ENCODE peak calls at places on chromosomes 7 and 10, in four cellular contexts. X is fibroblast of the aortic adventitia, V is astrocyte of the spinal cord, D is epithelial cell of esophagus. Q is an unnamed sample.

GRCh38 chr7:155997431-155998327 is 185.4 kb upstream of the SHH start:
- DNase-seq in X (no peak), D (no peak), V (no peak), Q (no peak)

GRCh38 chr7:934469-935320 is 19.8 kb downstream of the ADAP1 start:
- DNase-seq in X (no peak), V (no peak), D (no peak), Q (no peak)

GRCh38 chr7:157570531-157571200 is 233.9 kb downstream of the DNAJB6 start:
- DNase-seq in X (no peak), V (peak), D (no peak), Q (peak)

GRCh38 chr10:131215776-131216175 is 95.7 kb downstream of the TCERG1L start:
- DNase-seq in D (no peak), V (no peak), X (no peak), Q (no peak)

GRCh38 chr10:130360826-130361311 is 224.7 kb downstream of the GLRX3 start:
- DNase-seq in D (no peak), V (no peak), X (no peak), Q (no peak)

GRCh38 chr7:107622429-107622828 is 38.2 kb upstream of the SLC26A4 start:
- DNase-seq in D (peak), X (peak), V (peak), Q (peak)

GRCh38 chr10:62818426-62819011 is 2.4 kb upstream of the EGR2 start:
- DNase-seq in X (no peak), V (no peak), D (no peak), Q (peak)

GRCh38 chr7:83936056-83936703 is 258.4 kb downstream of the SEMA3A start:
- DNase-seq in X (peak), D (peak), V (peak), Q (peak)

GRCh38 chr7:137025469-137026175 is 157.2 kb downstream of the CHRM2 start:
- DNase-seq in X (peak), V (peak), D (no peak), Q (peak)

GRCh38 chr10:132905661-132906060 is 36.7 kb downstream of the CFAP46 start:
- DNase-seq in D (no peak), V (no peak), X (no peak), Q (no peak)

GRCh38 chr7:131555565-131556054 is 818 bp downstream of the PODXL start:
- DNase-seq in V (no peak), X (no peak), D (no peak), Q (no peak)

GRCh38 chr7:151085329-151085690 is 965 bp upstream of the AGAP3 start:
- DNase-seq in V (no peak), D (no peak), X (no peak), Q (no peak)
- H3K4me3 ChIP-seq in V (no peak), D (no peak), X (peak), Q (peak)

DNA sequence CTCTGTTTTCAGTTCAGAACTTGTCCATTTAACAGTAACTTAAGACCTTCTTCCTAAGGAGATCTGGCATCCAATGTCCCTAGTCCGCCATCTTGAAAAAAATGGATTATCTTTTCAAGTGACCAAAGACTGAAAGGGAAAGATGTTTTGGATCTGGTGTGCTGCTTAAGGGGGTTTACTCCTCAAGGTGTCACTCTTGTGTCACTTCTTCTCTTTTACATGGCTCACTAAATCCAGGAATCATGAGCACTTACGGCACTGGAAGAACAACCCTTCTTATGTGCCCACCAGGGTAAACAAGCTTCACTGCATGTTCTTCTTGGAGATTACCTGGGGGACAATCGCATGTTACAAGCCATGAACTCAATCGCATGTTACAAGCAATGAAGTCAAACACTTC is 43.7 kb downstream of the ANXA8 start:
- DNase-seq in V (no peak), D (no peak), X (no peak), Q (no peak)
- TF ChIP-seq CTCF in V (no peak), D (no peak), X (no peak), Q (no peak)

DNA sequence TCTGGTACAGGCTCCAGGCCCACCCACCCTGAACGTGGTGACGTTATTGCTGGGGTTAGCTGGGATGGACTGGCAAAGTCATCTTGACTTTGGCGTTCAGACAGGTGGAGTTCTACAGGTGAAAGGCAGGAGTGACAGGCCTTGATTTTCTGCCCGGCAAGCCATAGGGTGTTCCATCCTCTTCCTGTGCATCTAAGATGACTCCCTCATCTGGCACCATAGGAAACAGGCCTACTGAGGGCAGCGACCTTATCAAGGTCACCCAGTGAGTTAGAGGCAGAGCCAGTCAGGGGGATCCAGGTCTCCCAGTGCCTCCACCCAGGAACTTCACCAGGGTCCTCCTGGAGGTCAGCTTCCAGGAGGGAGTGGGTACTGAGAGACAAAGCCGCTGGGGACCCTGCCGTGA is 41.6 kb downstream of the HK1 start:
- DNase-seq in X (no peak), V (no peak), D (no peak), Q (no peak)
- H3K4me3 ChIP-seq in X (peak), V (peak), D (peak), Q (peak)

DNA sequence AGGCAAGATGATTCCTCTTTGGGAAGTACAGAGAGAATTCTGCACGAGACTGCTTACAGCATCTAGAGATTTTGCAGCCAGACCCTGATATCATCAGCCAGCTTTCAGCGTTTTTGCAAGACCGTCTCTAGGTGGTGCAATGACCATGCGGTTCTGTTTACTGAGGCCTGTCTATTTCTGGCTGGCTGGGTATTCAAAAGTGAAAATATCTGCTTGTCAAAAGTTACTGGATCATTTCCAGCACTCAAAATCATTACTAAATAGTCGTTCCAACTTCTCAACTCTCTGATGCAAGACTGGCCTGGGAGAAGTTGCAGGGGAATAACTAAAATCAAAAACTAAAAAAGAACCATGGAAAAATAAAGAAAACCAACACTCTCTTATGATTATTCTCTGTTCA is 240.1 kb downstream of the ELMO1 start:
- DNase-seq in X (peak), D (peak), V (peak), Q (peak)
- TF ChIP-seq CTCF in X (peak), D (peak), V (no peak), Q (peak)

GRCh38 chr10:75304740-75305380 is 69.1 kb upstream of the COMTD1 start:
- DNase-seq in D (no peak), X (peak), V (peak), Q (peak)
- H3K4me3 ChIP-seq in D (no peak), X (no peak), V (no peak), Q (no peak)

GRCh38 chr10:84534168-84534567 is 205.8 kb downstream of the CCSER2 start:
- DNase-seq in V (no peak), X (no peak), D (no peak), Q (no peak)
- TF ChIP-seq CTCF in V (peak), X (peak), D (no peak), Q (peak)

GRCh38 chr7:90595801-90596683 is at the start of gene CDK14:
- DNase-seq in V (peak), D (peak), X (peak), Q (peak)

GRCh38 chr7:90599038-90599437 is 2.9 kb downstream of the CDK14 start:
- DNase-seq in V (peak), X (peak), D (no peak), Q (no peak)

GRCh38 chr7:90597527-90597871 is 1.4 kb downstream of the CDK14 start:
- DNase-seq in V (peak), D (no peak), X (peak), Q (no peak)

GRCh38 chr7:90596745-90597526 is 815 bp downstream of the CDK14 start:
- DNase-seq in X (peak), V (peak), D (peak), Q (peak)

GRCh38 chr7:90597879-90598278 is 1.8 kb downstream of the CDK14 start:
- DNase-seq in D (no peak), X (no peak), V (no peak), Q (no peak)
- H3K4me3 ChIP-seq in D (peak), X (peak), V (peak), Q (peak)

DNA sequence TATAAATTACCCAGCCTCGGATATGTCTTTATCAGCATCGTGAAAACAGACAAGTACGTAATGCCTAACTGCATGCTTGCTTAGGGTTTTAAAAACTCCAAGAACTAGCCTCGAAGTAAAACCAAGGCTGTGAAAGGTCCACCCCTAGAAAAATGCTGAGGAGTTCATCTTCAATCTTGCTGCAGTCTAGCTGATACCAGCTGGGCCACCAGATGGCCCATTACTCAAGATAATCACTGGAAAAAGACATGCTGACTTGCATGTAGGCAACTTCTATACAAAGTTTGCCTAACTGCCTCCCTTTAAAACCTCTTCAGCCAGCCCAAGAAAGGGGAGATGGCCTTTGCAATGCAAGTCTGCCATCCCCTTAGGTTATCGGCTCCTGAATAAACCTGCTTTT is 614.1 kb downstream of the GALNT17 start:
- DNase-seq in X (no peak), D (no peak), V (no peak), Q (no peak)
- TF ChIP-seq CTCF in X (no peak), D (no peak), V (no peak), Q (no peak)